ENCODE peak calls at places on chromosomes 16 and 17, in six cellular contexts. S is aorta, E is fibroblast of lung, Y is cardiac muscle cell, F is heart right ventricle, U is left ventricle myocardium inferior. X is an unnamed sample.

GRCh38 chr17:6413073-6413472 is 21.8 kb downstream of the AIPL1 start:
- DNase-seq in S (no peak), Y (peak; percentile 56), F (no peak), U (no peak), E (peak; percentile 42), X (no peak)

GRCh38 chr17:33049781-33050414 is 58.3 kb downstream of the SPACA3 start:
- DNase-seq in Y (peak; percentile 62), U (no peak), F (peak; percentile 50), E (peak; percentile 9), S (no peak), X (no peak)

GRCh38 chr17:77943971-77944370 is 14.5 kb upstream of the TNRC6C start:
- DNase-seq in Y (no peak), F (no peak), S (no peak), E (no peak), U (no peak), X (no peak)

GRCh38 chr16:2148714-2149629 is 547 bp downstream of the RAB26 start:
- DNase-seq in Y (no peak), S (no peak), F (no peak), E (peak; percentile 23), U (no peak), X (peak; percentile 57)

GRCh38 chr16:919658-920631 is 50.8 kb downstream of the LMF1 start:
- DNase-seq in F (peak; percentile 14), U (peak; percentile 37), Y (no peak), E (no peak), S (peak; percentile 63), X (peak; percentile 53)

GRCh38 chr17:34146440-34147043 is 108.5 kb upstream of the CCL2 start:
- DNase-seq in E (no peak), S (no peak), U (peak; percentile 48), F (peak; percentile 37), Y (peak; percentile 52), X (no peak)

GRCh38 chr17:18377437-18378204 is at the start of gene EVPLL:
- DNase-seq in Y (no peak), S (peak; percentile 53), F (no peak), U (peak; percentile 39), E (peak; percentile 17), X (peak; percentile 90)

GRCh38 chr17:74519951-74520553 is 11.2 kb downstream of the CD300LB start:
- DNase-seq in U (no peak), Y (no peak), E (no peak), S (peak; percentile 78), F (peak; percentile 28), X (no peak)

GRCh38 chr17:31496601-31497000 is 105.1 kb downstream of the RAB11FIP4 start:
- DNase-seq in E (no peak), U (no peak), Y (no peak), F (no peak), S (no peak), X (no peak)

GRCh38 chr17:31497431-31497830 is 106.0 kb downstream of the RAB11FIP4 start:
- DNase-seq in F (no peak), E (no peak), S (no peak), U (no peak), Y (no peak), X (no peak)

GRCh38 chr17:31496097-31496496 is 104.6 kb downstream of the RAB11FIP4 start:
- DNase-seq in E (no peak), F (no peak), S (no peak), U (no peak), Y (no peak), X (no peak)

GRCh38 chr17:31497994-31498826 is 106.7 kb downstream of the RAB11FIP4 start:
- DNase-seq in S (no peak), Y (no peak), U (no peak), E (no peak), F (no peak), X (no peak)

DNA sequence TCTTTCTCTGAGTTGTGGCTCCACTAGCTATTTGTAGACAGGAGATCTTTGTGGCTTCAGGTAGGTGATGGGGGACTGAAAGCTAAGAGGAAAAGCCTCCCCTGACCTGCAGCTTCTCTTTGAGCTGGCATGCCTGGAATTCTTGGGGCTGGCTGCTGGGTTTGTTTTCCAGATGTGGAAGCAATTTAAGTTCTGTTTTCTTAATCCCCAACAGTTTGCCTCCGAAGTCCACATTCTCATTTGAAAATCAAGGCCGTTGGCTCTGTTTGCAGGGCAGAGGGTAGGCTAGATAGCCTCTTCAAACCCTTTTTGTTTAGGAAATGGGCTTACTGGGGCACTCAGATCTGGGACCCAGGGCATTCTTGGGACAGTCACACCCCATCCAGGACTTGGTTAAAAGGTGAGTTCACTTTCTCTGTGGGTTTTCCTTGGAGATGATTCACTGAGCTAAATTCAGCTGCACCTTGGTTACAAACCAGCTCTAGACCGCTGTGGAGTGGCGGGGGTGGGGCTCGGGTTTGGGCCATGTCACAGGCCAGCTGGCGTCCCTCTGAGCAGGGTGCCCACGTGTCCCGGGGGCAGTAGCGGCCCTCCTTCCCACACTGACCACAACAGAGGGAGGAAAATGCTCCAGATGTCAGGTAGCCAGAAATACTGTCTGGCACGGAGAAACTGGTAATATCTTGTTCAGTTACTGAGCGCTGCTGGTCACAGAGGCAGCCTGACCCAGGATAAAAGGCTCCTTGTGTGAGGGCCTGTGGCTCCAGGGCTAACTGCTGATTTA is 108.5 kb downstream of the RAB11FIP4 start:
- DNase-seq in Y (no peak), E (peak; percentile 73), U (peak; percentile 68), S (no peak), F (peak; percentile 71), X (no peak)
- H3K27ac ChIP-seq in Y (peak overlapping the region; percentile 78), E (no peak overlapping the region), U (peak overlapping the region; percentile 84), S (no peak overlapping the region), F (peak overlapping the region; percentile 43), X (no peak overlapping the region)

GRCh38 chr17:80428796-80429195 is 13.8 kb downstream of the ENDOV start:
- DNase-seq in U (no peak), E (no peak), S (no peak), Y (no peak), F (no peak), X (peak; percentile 56)

GRCh38 chr17:80425835-80426426 is 11.0 kb downstream of the ENDOV start:
- DNase-seq in E (no peak), F (no peak), S (no peak), Y (no peak), U (no peak), X (peak; percentile 41)

GRCh38 chr17:80426671-80427326 is 11.8 kb downstream of the ENDOV start:
- DNase-seq in F (peak; percentile 62), S (peak; percentile 76), U (peak; percentile 66), Y (peak; percentile 85), E (peak; percentile 34), X (peak; percentile 75)

GRCh38 chr17:80428363-80428762 is 13.4 kb downstream of the ENDOV start:
- DNase-seq in U (no peak), Y (no peak), F (no peak), E (no peak), S (no peak), X (peak; percentile 59)

GRCh38 chr17:80427366-80428282 is 12.7 kb downstream of the ENDOV start:
- DNase-seq in U (no peak), E (no peak), F (no peak), Y (no peak), S (no peak), X (peak; percentile 64)
- H3K27ac ChIP-seq in U (no peak overlapping the region), E (no peak overlapping the region), F (no peak overlapping the region), Y (no peak overlapping the region), S (no peak overlapping the region), X (no peak overlapping the region)

GRCh38 chr16:85330694-85331188 is 218.5 kb upstream of the CIBAR2 start:
- DNase-seq in E (peak; percentile 88), Y (peak; percentile 81), U (no peak), S (no peak), F (no peak), X (no peak)

GRCh38 chr16:85329999-85330693 is 217.9 kb upstream of the CIBAR2 start:
- DNase-seq in E (no peak), U (no peak), Y (no peak), F (no peak), S (no peak), X (no peak)

GRCh38 chr16:85332175-85332574 is 219.9 kb upstream of the CIBAR2 start:
- DNase-seq in S (no peak), F (no peak), E (no peak), Y (no peak), U (no peak), X (no peak)

GRCh38 chr16:85333337-85333736 is 221.1 kb upstream of the CIBAR2 start:
- DNase-seq in Y (no peak), S (no peak), F (no peak), E (no peak), U (no peak), X (no peak)

DNA sequence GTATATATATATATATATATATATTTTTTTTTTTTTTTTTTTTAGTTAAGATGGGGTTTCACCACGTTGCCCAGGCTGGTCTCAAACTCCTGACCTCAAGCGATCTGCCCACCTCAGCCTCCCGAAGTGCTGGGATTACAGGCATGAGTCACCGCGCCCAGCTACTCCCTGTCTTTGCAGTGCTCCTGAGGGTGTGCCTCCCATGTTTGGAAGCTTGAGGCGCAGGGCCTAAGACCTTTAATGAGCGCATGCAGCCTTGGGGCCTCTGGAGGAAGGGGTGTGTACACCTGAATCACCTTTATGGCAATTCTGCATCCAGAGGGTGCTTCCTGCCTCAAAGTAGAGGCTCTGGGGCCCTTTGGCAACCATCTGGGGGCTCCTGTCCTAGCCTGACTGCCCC is 219.4 kb upstream of the CIBAR2 start:
- DNase-seq in Y (no peak), E (no peak), F (no peak), S (no peak), U (no peak), X (peak; percentile 85)
- H3K27ac ChIP-seq in Y (no peak overlapping the region), E (no peak overlapping the region), F (no peak overlapping the region), S (no peak overlapping the region), U (no peak overlapping the region), X (no peak overlapping the region)

GRCh38 chr17:50272246-50272645 is 2.0 kb upstream of the TMEM92 start:
- DNase-seq in S (peak; percentile 50), F (no peak), E (no peak), Y (no peak), U (no peak), X (peak; percentile 45)

GRCh38 chr17:50271173-50271750 is 3.0 kb upstream of the TMEM92 start:
- DNase-seq in U (no peak), S (no peak), F (no peak), E (no peak), Y (no peak), X (peak; percentile 3)

GRCh38 chr17:50274142-50274944 is at the start of gene TMEM92:
- DNase-seq in U (no peak), Y (peak; percentile 88), S (peak; percentile 63), F (no peak), E (no peak), X (peak; percentile 84)

GRCh38 chr17:50273654-50274040 is 619 bp upstream of the TMEM92 start:
- DNase-seq in F (no peak), S (peak; percentile 35), Y (no peak), E (no peak), U (no peak), X (peak; percentile 19)

DNA sequence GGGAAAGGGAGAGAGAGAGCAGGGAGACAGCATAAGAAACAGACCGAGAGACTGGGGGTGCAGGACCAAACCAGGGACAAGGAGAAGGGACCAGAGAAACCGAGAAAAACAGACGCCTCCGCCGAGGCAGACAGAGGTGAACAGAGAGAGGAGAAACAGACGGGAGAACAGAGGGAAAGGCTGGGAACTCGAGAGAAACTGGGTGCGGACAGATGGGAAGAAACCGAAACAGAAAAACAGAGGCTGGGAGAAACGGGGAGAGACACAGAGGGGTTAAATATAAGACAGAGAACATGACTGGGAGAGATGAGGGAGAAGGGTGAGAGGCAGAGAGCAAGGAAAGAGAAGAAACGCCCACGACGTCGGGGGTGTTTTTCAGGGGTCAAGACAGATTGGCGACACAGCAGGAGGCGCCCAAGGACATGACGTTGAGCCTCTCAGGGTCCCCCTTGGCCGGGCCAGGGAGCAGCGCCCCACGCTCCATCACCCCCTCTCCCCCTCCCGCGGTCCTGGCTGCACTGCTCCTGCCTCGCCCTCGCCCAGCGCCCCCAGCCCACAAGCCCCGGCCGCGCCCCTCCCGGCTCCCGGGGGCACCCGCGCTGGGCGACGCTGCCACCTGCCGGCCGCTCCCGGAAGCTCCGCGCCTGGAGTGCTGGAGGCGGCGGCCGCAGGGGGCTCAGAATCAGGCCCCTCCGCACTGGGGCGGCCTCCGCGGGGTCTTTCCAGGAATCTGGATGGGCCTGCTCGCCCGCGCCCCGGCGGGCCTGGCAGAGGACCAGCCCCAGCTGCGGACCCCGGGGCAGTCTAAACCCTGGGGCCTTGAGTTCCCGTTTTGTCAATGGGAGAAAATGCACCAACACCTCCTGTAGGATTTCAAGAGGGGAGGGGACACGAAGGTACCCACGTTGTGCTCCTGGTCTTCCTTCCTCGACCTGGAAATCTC is 1.3 kb upstream of the TMEM92 start:
- DNase-seq in Y (peak; percentile 78), F (peak; percentile 38), S (peak; percentile 74), E (no peak), U (peak; percentile 58), X (peak; percentile 50)
- H3K27ac ChIP-seq in Y (no peak overlapping the region), F (no peak overlapping the region), S (no peak overlapping the region), E (peak overlapping the region; percentile 64), U (peak overlapping the region; percentile 58), X (no peak overlapping the region)

X was measured in RWPE2.